ENCODE peak calls at places on chromosomes 7 and 10, in six cellular contexts. M, A, B, U, J and T are unnamed samples.

GRCh38 chr7:80918406-80918805 is 445 bp downstream of the SEMA3C start:
- DNase-seq in M (no peak), A (no peak), B (peak; percentile 33), U (no peak), J (peak; percentile 41), T (no peak)

GRCh38 chr10:7622969-7623368 is 43.8 kb downstream of the ITIH5 start:
- DNase-seq in M (no peak), A (no peak), B (peak; percentile 19), U (no peak), J (peak; percentile 56), T (no peak)

GRCh38 chr10:116038259-116038658 is 234.7 kb downstream of the GFRA1 start:
- DNase-seq in M (no peak), A (no peak), B (no peak), U (peak; percentile 44), J (peak; percentile 42), T (no peak)

GRCh38 chr10:116892873-116893685 is 43.8 kb downstream of the ENO4 start:
- DNase-seq in M (no peak), A (no peak), B (peak; percentile 47), U (peak; percentile 8), J (peak; percentile 7), T (no peak)

GRCh38 chr10:131210181-131210580 is 101.3 kb downstream of the TCERG1L start:
- DNase-seq in M (no peak), A (no peak), B (no peak), U (no peak), J (no peak), T (no peak)

GRCh38 chr7:100544386-100544785 is 5.4 kb downstream of the AGFG2 start:
- DNase-seq in M (no peak), A (no peak), B (no peak), U (no peak), J (no peak), T (no peak)

GRCh38 chr10:24437302-24437701 is 228.4 kb downstream of the KIAA1217 start:
- DNase-seq in M (no peak), A (no peak), B (no peak), U (no peak), J (no peak), T (no peak)

GRCh38 chr7:28958235-28958945 is at the start of gene TRIL:
- DNase-seq in M (peak; percentile 84), A (no peak), B (peak; percentile 79), U (peak; percentile 86), J (peak; percentile 93), T (no peak)

GRCh38 chr10:53990799-53991238 is 810.2 kb downstream of the PCDH15 start:
- DNase-seq in M (no peak), A (no peak), B (no peak), U (no peak), J (no peak), T (no peak)

GRCh38 chr7:40572810-40573470 is 438.1 kb downstream of the SUGCT start:
- DNase-seq in M (no peak), A (no peak), B (no peak), U (peak; percentile 77), J (peak; percentile 78), T (no peak)

GRCh38 chr7:13077466-13077865 is 390.0 kb downstream of the ARL4A start:
- DNase-seq in M (no peak), A (no peak), B (no peak), U (peak; percentile 69), J (peak; percentile 46), T (no peak)

GRCh38 chr10:58335306-58336005 is 650 bp downstream of the UBE2D1 start:
- DNase-seq in M (peak; percentile 59), A (peak; percentile 25), B (peak; percentile 44), U (peak; percentile 42), J (peak; percentile 28), T (peak; percentile 33)

GRCh38 chr7:35003679-35004278 is 33.5 kb downstream of the DPY19L1 start:
- DNase-seq in M (peak; percentile 80), A (no peak), B (peak; percentile 83), U (peak; percentile 93), J (peak; percentile 90), T (peak; percentile 87)

GRCh38 chr10:22821501-22821900 is 106.4 kb upstream of the ARMC3 start:
- DNase-seq in M (no peak), A (no peak), B (no peak), U (peak; percentile 92), J (peak; percentile 71), T (no peak)

GRCh38 chr10:70578371-70578947 is 24.1 kb downstream of the PRF1 start:
- DNase-seq in M (no peak), A (peak; percentile 57), B (no peak), U (peak; percentile 99), J (peak; percentile 60), T (peak; percentile 81)

DNA sequence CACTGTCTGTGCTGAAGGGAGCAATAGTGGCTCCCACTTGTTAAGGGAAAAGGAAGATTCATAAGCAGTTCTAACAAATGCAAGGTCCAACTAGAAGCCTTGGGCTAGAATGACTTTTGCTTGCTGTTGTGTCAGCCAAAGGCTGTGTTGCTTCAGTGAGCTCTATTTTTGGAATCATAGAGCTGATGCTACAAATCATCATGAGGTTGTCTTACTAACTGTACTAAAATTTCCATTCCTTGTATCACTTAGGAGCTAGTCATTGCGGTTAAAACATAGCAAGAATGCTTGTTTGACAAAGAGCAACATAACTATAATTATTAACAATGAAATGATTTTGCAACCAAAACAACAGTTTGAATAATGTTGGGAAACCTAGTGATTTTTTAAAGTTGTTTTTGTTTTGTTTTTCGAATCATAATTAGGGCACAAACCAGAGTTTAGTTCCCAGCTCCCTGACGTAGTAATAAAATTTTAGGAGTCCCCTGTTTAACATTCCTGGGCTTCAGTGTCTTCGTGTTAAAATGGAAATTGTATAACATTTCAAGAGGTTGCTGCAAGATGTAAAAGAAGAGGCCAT is 183.5 kb downstream of the MACC1 start:
- DNase-seq in M (no peak), A (no peak), B (no peak), U (peak; percentile 87), J (peak; percentile 35), T (no peak)
- H3K27ac ChIP-seq in M (no peak overlapping the region), A (no peak overlapping the region), B (no peak overlapping the region), U (peak overlapping the region; percentile 13), J (no peak overlapping the region), T (no peak overlapping the region)

GRCh38 chr10:73551515-73551914 is 39.6 kb downstream of the USP54 start:
- DNase-seq in M (no peak), A (no peak), B (no peak), U (no peak), J (no peak), T (no peak)

GRCh38 chr10:73553726-73554125 is 37.4 kb downstream of the USP54 start:
- DNase-seq in M (no peak), A (no peak), B (no peak), U (no peak), J (no peak), T (no peak)

GRCh38 chr10:73552819-73553218 is 38.3 kb downstream of the USP54 start:
- DNase-seq in M (no peak), A (no peak), B (no peak), U (no peak), J (no peak), T (no peak)

GRCh38 chr10:73554729-73555128 is 36.4 kb downstream of the USP54 start:
- DNase-seq in M (no peak), A (no peak), B (no peak), U (no peak), J (no peak), T (no peak)

GRCh38 chr10:73553316-73553715 is 37.8 kb downstream of the USP54 start:
- DNase-seq in M (no peak), A (no peak), B (no peak), U (no peak), J (no peak), T (no peak)
- H3K27ac ChIP-seq in M (no peak overlapping the region), A (no peak overlapping the region), B (no peak overlapping the region), U (no peak overlapping the region), J (peak overlapping the region; percentile 35), T (peak overlapping the region; percentile 24)

GRCh38 chr7:2444476-2444875 is 31.7 kb downstream of the GRIFIN start:
- DNase-seq in M (no peak), A (no peak), B (no peak), U (peak; percentile 90), J (peak; percentile 70), T (no peak)
- H3K27ac ChIP-seq in M (peak overlapping the region; percentile 11), A (no peak overlapping the region), B (no peak overlapping the region), U (no peak overlapping the region), J (no peak overlapping the region), T (no peak overlapping the region)

GRCh38 chr7:139901840-139902370 is 72.8 kb downstream of the TBXAS1 start:
- DNase-seq in M (no peak), A (no peak), B (no peak), U (no peak), J (no peak), T (no peak)
- H3K27ac ChIP-seq in M (no peak overlapping the region), A (no peak overlapping the region), B (no peak overlapping the region), U (no peak overlapping the region), J (no peak overlapping the region), T (no peak overlapping the region)

DNA sequence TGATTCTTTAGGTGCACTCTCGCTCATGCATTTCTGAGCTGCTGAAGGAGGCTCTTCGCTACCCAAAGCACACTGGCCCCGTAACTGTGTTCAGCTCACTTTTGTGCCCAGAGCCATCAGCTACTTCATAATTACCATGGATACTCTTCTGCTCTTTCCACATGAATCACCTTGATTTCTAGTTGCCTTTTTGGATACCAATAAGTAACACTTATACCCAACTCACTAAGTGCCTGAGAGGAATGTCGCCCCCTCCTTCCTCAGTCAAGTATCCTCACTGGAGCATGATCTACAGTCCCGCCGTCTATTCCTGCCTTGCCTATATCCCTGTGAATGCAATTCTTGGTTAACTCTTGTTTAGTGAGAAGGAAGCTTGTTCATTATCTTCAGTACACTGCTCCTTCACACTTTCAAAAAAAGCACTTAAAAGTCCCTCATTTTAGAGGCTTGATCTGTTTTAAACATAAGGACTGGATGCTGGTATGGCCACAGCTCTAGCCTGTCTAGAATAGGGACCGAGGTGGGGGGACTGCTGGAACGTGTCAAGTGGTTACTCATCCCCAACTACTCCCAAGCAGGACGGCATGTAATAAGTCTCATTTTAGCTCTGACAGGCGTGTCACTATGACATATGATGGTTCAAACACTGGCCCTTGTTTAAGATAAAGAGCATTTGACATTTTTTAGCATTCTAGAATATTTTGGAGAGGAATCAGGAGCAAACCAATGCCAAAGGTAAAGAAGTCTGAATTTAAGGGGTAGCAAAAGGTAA is 23.7 kb downstream of the SVIL start:
- DNase-seq in M (no peak), A (no peak), B (no peak), U (peak; percentile 18), J (no peak), T (no peak)
- H3K27ac ChIP-seq in M (no peak overlapping the region), A (no peak overlapping the region), B (no peak overlapping the region), U (no peak overlapping the region), J (peak overlapping the region; percentile 26), T (no peak overlapping the region)

DNA sequence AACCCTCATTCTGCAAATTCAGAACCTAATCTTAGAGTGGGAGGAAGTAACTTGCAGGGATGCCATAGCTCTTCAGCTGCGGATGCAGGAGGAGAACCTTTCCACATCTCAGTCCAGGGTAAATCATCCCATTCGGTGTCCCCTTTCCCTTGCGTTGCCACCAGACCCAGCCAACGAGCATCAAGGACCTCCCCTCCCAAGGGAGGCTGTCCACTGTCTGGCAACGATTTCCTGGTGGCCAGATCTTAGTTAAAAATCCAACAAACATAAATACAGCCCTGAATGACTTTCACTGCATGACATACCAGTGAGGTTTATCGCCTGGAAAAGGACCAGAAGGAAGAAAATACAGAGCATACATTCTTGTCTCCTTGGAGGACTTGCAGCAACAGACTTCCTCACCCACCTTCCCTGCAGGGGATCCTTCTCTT is 206.8 kb downstream of the TNS3 start:
- DNase-seq in M (no peak), A (no peak), B (no peak), U (peak; percentile 84), J (peak; percentile 21), T (no peak)
- H3K27ac ChIP-seq in M (no peak overlapping the region), A (no peak overlapping the region), B (no peak overlapping the region), U (no peak overlapping the region), J (no peak overlapping the region), T (no peak overlapping the region)